ENCODE peak calls at places on chromosomes 3 and 15, in four cellular contexts. One of them, this sample, is unnamed.
A peak's percentile ranks its signal among the peaks of the same experiment; 100 is the strongest.

GRCh38 chr3:42900226-42900625 is 5.7 kb upstream of the ZNF662 start:
- DNase-seq in sigmoid colon: no peak
- DNase-seq in ascending aorta: no peak
- DNase-seq in heart right ventricle: no peak
- DNase-seq in this sample: no peak

GRCh38 chr3:25035511-25035910 is 392.6 kb upstream of the RARB start:
- DNase-seq in ascending aorta: no peak
- DNase-seq in heart right ventricle: no peak
- DNase-seq in sigmoid colon: no peak
- DNase-seq in this sample: no peak

GRCh38 chr3:34807611-34808010 is 831.7 kb upstream of the ARPP21 start:
- DNase-seq in ascending aorta: no peak
- DNase-seq in sigmoid colon: no peak
- DNase-seq in heart right ventricle: no peak
- DNase-seq in this sample: no peak

GRCh38 chr3:49411550-49411967 is 217 bp downstream of the RHOA start:
- DNase-seq in ascending aorta: peak; percentile 85
- DNase-seq in heart right ventricle: peak; percentile 51
- DNase-seq in sigmoid colon: peak; percentile 81
- DNase-seq in this sample: peak; percentile 66

GRCh38 chr15:62474771-62475124 is 309.7 kb upstream of the C2CD4B start:
- DNase-seq in heart right ventricle: no peak
- DNase-seq in ascending aorta: no peak
- DNase-seq in sigmoid colon: peak; percentile 47
- DNase-seq in this sample: no peak

GRCh38 chr3:96776818-96777217 is 37.6 kb upstream of the EPHA6 start:
- DNase-seq in sigmoid colon: no peak
- DNase-seq in ascending aorta: no peak
- DNase-seq in heart right ventricle: no peak
- DNase-seq in this sample: no peak

GRCh38 chr3:133381346-133382109 is 18.3 kb upstream of the BFSP2 start:
- DNase-seq in heart right ventricle: no peak
- DNase-seq in ascending aorta: no peak
- DNase-seq in sigmoid colon: no peak
- DNase-seq in this sample: peak; percentile 33

GRCh38 chr3:39362177-39362576 is 21.0 kb upstream of the SLC25A38 start:
- DNase-seq in ascending aorta: no peak
- DNase-seq in heart right ventricle: peak; percentile 45
- DNase-seq in sigmoid colon: no peak
- DNase-seq in this sample: no peak

GRCh38 chr15:52334491-52335160 is 39.0 kb upstream of the MYO5C start:
- DNase-seq in heart right ventricle: no peak
- DNase-seq in sigmoid colon: no peak
- DNase-seq in ascending aorta: no peak
- DNase-seq in this sample: no peak

GRCh38 chr15:64749167-64749566 is 26.2 kb downstream of the RBPMS2 start:
- DNase-seq in heart right ventricle: no peak
- DNase-seq in ascending aorta: no peak
- DNase-seq in sigmoid colon: peak; percentile 94
- DNase-seq in this sample: peak; percentile 89

GRCh38 chr15:40873625-40874561 is at the start of gene RHOV:
- DNase-seq in ascending aorta: peak; percentile 71
- DNase-seq in heart right ventricle: no peak
- DNase-seq in sigmoid colon: peak; percentile 72
- DNase-seq in this sample: peak; percentile 45

GRCh38 chr15:71291723-71292122 is 176.5 kb downstream of the THSD4 start:
- DNase-seq in ascending aorta: no peak
- DNase-seq in heart right ventricle: no peak
- DNase-seq in sigmoid colon: no peak
- DNase-seq in this sample: no peak

GRCh38 chr3:184180165-184180564 is 5.5 kb downstream of the AP2M1 start:
- DNase-seq in ascending aorta: peak; percentile 60
- DNase-seq in heart right ventricle: no peak
- DNase-seq in sigmoid colon: no peak
- DNase-seq in this sample: no peak

GRCh38 chr3:37763338-37763737 is 98.3 kb upstream of the CTDSPL start:
- DNase-seq in heart right ventricle: no peak
- DNase-seq in ascending aorta: no peak
- DNase-seq in sigmoid colon: no peak
- DNase-seq in this sample: no peak

GRCh38 chr3:127035672-127036071 is 52.8 kb downstream of the PLXNA1 start:
- DNase-seq in sigmoid colon: peak; percentile 83
- DNase-seq in heart right ventricle: peak; percentile 42
- DNase-seq in ascending aorta: peak; percentile 91
- DNase-seq in this sample: peak; percentile 93

GRCh38 chr3:57281710-57282109 is 10.8 kb downstream of the ASB14 start:
- DNase-seq in sigmoid colon: no peak
- DNase-seq in ascending aorta: no peak
- DNase-seq in heart right ventricle: no peak
- DNase-seq in this sample: no peak

GRCh38 chr3:150723946-150724345 is 20.2 kb upstream of the ERICH6 start:
- DNase-seq in ascending aorta: no peak
- DNase-seq in heart right ventricle: no peak
- DNase-seq in sigmoid colon: no peak
- DNase-seq in this sample: no peak

GRCh38 chr3:127637546-127637945 is 8.6 kb downstream of the PODXL2 start:
- DNase-seq in sigmoid colon: peak; percentile 11
- DNase-seq in ascending aorta: no peak
- DNase-seq in heart right ventricle: no peak
- DNase-seq in this sample: no peak

GRCh38 chr3:62556121-62556520 is 182.8 kb upstream of the FEZF2 start:
- DNase-seq in sigmoid colon: no peak
- DNase-seq in ascending aorta: no peak
- DNase-seq in heart right ventricle: no peak
- DNase-seq in this sample: no peak

GRCh38 chr3:119239421-119239820 is 1.3 kb downstream of the B4GALT4 start:
- DNase-seq in sigmoid colon: no peak
- DNase-seq in heart right ventricle: no peak
- DNase-seq in ascending aorta: no peak
- DNase-seq in this sample: no peak

GRCh38 chr3:179355996-179356395 is 8.5 kb downstream of the MFN1 start:
- DNase-seq in heart right ventricle: no peak
- DNase-seq in ascending aorta: no peak
- DNase-seq in sigmoid colon: no peak
- DNase-seq in this sample: no peak

GRCh38 chr15:58240191-58240932 is 102.2 kb downstream of the AQP9 start:
- DNase-seq in ascending aorta: no peak
- DNase-seq in heart right ventricle: no peak
- DNase-seq in sigmoid colon: no peak
- DNase-seq in this sample: no peak

GRCh38 chr3:13308406-13308805 is 111.7 kb downstream of the NUP210 start:
- DNase-seq in ascending aorta: no peak
- DNase-seq in sigmoid colon: no peak
- DNase-seq in heart right ventricle: no peak
- DNase-seq in this sample: peak; percentile 57

GRCh38 chr15:89823836-89824606 is 9.4 kb upstream of the ANPEP start:
- DNase-seq in heart right ventricle: no peak
- DNase-seq in sigmoid colon: no peak
- DNase-seq in ascending aorta: no peak
- DNase-seq in this sample: no peak

GRCh38 chr15:89826671-89827655 is 12.3 kb upstream of the ANPEP start:
- DNase-seq in sigmoid colon: no peak
- DNase-seq in ascending aorta: no peak
- DNase-seq in heart right ventricle: no peak
- DNase-seq in this sample: no peak

GRCh38 chr15:89824607-89824867 is 9.9 kb upstream of the ANPEP start:
- DNase-seq in heart right ventricle: no peak
- DNase-seq in ascending aorta: no peak
- DNase-seq in sigmoid colon: peak; percentile 36
- DNase-seq in this sample: no peak

GRCh38 chr15:89822951-89823701 is 8.5 kb upstream of the ANPEP start:
- DNase-seq in sigmoid colon: no peak
- DNase-seq in heart right ventricle: no peak
- DNase-seq in ascending aorta: no peak
- DNase-seq in this sample: no peak

DNA sequence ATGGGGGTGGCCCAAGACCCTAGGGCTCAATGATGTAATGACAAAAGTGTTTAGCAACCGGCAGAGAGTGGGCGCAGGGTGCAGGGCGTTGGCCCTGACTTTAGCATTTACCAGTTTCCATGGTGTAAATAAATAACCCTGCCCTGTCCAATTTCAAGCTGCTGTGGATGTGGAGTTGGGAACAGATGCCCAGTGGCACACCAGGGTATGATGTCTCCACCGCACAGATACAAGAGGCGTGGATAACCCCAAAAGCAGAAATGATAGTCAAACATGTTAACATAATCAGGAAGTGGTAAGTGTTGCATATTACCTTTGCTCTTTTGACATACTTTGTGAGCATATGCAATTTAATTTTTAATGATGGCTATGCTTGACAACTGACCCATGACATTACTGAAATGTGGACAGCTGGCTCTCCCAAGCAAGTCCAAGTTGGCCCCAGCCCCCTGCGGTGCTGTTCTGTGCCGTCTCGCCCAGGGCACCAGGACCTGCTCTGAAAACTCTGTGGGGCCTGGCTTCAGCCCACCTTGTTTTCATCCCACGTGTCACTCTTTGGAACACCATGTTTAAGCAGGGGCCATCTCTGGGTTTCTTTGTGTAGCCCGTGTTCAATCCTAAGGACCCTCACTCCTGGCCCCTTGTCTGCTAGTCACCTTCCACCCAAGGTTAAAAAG is 10.8 kb upstream of the ANPEP start:
- DNase-seq in ascending aorta: no peak
- DNase-seq in heart right ventricle: no peak
- DNase-seq in sigmoid colon: no peak
- DNase-seq in this sample: no peak
- H3K4me1 ChIP-seq in ascending aorta: peaks cover 3% of the 10 kb centered on the region
- H3K4me1 ChIP-seq in heart right ventricle: peaks cover 20% of the 10 kb centered on the region
- H3K4me1 ChIP-seq in sigmoid colon: peaks cover 14% of the 10 kb centered on the region
- H3K4me1 ChIP-seq in this sample: peaks cover 15% of the 10 kb centered on the region

GRCh38 chr3:155080692-155081091 is 573 bp downstream of the MME start:
- DNase-seq in sigmoid colon: no peak
- DNase-seq in heart right ventricle: no peak
- DNase-seq in ascending aorta: no peak
- DNase-seq in this sample: no peak

GRCh38 chr3:155075200-155075599 is 4.9 kb upstream of the MME start:
- DNase-seq in heart right ventricle: no peak
- DNase-seq in sigmoid colon: no peak
- DNase-seq in ascending aorta: no peak
- DNase-seq in this sample: no peak

GRCh38 chr3:155079795-155080546 is at the start of gene MME:
- DNase-seq in sigmoid colon: no peak
- DNase-seq in heart right ventricle: peak; percentile 6
- DNase-seq in ascending aorta: peak; percentile 61
- DNase-seq in this sample: no peak

GRCh38 chr3:155076888-155077287 is 3.2 kb upstream of the MME start:
- DNase-seq in heart right ventricle: no peak
- DNase-seq in sigmoid colon: no peak
- DNase-seq in ascending aorta: no peak
- DNase-seq in this sample: no peak

DNA sequence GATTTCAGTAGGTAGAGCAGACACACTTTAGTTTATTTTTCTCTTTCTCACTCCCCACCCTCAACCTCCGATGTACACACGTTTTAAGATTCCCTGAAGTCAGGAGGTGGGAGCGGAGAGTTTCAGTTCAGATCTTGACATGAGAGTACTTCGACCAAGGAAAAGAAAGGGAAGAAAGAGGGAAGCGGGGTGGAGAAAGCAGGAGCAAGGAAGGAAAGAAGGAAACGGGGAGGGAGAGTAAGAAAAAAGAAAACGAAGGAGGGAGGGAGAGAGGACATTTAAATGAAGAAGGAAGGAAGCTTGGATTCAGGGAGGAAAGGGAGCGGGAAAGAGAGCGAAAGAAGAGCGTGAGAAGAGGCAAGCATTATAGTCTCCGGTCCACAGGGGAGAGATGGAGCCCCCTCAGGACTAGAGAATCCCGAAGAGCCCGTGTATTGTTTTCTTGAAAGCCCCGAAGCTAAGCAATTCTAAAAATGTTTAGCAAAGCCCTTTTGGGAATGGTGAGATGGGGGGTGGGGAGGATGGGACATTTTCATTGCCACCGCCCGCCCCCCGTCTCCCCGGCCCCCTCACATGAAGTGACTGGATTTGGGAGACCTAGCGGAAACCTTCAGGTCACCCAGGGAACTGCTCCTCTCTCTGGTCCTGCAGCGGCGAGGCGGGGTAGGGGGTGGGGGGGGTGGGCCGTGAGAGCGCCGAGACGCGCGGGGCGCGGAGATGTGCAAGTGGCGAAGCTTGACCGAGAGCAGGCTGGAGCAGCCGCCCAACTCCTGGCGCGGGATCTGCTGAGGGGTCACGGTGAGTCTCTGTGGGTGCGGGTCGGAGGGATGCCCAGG is 942 bp upstream of the MME start:
- DNase-seq in sigmoid colon: no peak
- DNase-seq in heart right ventricle: no peak
- DNase-seq in ascending aorta: no peak
- DNase-seq in this sample: no peak
- H3K4me1 ChIP-seq in sigmoid colon: peaks cover 16% of the 10 kb centered on the region
- H3K4me1 ChIP-seq in heart right ventricle: peaks cover 22% of the 10 kb centered on the region
- H3K4me1 ChIP-seq in ascending aorta: no peaks in the 10 kb centered on the region
- H3K4me1 ChIP-seq in this sample: peaks cover 3% of the 10 kb centered on the region

DNA sequence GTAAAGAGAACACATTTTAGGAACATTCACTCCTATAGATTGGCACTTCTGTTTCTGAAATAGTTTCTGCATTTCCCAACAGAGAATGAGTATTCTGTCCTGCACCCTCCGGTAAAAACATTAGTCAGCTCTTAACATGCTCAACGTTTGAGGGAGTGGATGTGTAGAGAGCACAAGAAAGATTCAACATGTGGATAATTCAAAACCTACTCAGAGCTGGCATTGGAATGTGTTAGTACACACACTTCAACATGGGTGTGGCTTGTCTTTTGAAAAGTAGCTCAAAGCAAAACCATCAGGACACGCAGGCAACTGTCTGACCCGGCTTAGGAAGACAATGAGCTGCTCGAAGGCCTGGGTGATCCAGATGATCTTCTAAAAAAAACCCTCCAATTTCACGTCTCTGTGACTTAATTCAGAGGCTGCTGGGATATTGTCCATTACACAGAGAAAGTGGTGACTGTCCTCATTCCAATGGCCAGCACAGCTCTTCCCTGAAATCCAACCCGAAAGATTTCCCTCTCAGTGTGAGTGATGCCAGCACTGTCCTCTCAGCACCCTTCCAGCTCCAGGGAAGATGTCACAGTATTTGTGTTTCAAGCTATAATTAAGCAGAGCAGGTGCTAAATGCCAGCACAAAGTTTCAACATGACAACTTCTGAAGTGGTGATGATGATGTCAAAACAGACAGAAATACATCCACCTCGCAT is 18.1 kb downstream of the FBN1 start:
- DNase-seq in ascending aorta: no peak
- DNase-seq in heart right ventricle: no peak
- DNase-seq in sigmoid colon: no peak
- DNase-seq in this sample: no peak
- H3K4me1 ChIP-seq in ascending aorta: peaks cover 10% of the 10 kb centered on the region
- H3K4me1 ChIP-seq in heart right ventricle: peaks cover 54% of the 10 kb centered on the region
- H3K4me1 ChIP-seq in sigmoid colon: no peaks in the 10 kb centered on the region
- H3K4me1 ChIP-seq in this sample: no peaks in the 10 kb centered on the region

DNA sequence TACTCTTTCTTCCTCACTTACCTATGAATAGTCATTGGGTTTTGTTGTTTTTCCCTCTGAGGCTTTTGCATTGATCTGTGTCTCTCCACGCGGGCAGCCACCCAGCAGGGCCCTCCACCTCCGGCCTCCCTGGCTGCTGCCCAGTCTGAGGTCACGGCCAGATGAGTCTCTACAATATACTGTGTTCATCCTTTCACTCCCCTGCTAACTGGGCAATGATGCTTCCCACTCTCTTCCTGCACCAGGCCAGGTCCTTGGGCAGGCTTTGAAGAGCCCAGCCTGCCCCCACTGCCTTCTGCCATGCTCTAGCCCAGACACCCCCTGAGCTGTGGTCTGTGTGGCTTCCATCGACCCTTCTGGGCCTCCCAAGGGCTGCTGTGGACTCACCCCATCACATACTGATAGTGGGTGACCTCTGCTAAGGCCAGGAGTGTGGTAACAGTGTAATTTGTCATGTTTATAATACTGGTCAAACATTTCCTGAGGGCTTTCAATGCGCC is 18.0 kb downstream of the PDIA5 start:
- DNase-seq in ascending aorta: peak; percentile 60
- DNase-seq in sigmoid colon: no peak
- DNase-seq in heart right ventricle: no peak
- DNase-seq in this sample: peak; percentile 68
- H3K4me1 ChIP-seq in ascending aorta: peaks cover 27% of the 10 kb centered on the region
- H3K4me1 ChIP-seq in sigmoid colon: peaks cover 75% of the 10 kb centered on the region
- H3K4me1 ChIP-seq in heart right ventricle: peaks cover 83% of the 10 kb centered on the region
- H3K4me1 ChIP-seq in this sample: peaks cover 99% of the 10 kb centered on the region